ENCODE peak calls at places on chromosomes 7 and 10, in six cellular contexts. Q, W, L, K, H and Y are unnamed samples.

GRCh38 chr10:4763960-4764428 is 62.0 kb upstream of the AKR1E2 start:
- DNase-seq in Q (peak), L (no peak), K (peak), W (no peak), H (no peak), Y (peak)

GRCh38 chr10:116621476-116621875 is 723 bp downstream of the PNLIPRP2 start:
- DNase-seq in W (no peak), Q (no peak), H (no peak), K (no peak), L (no peak), Y (no peak)

GRCh38 chr7:117132385-117133120 is 179.3 kb downstream of the ST7 start:
- DNase-seq in W (no peak), K (peak), L (peak), H (no peak), Q (peak), Y (peak)

GRCh38 chr10:106768204-106768603 is 396.3 kb downstream of the SORCS1 start:
- DNase-seq in H (no peak), Q (no peak), W (no peak), L (no peak), K (no peak), Y (no peak)

GRCh38 chr10:130481076-130481930 is 345.1 kb downstream of the GLRX3 start:
- DNase-seq in L (no peak), Q (no peak), K (no peak), H (no peak), W (no peak), Y (no peak)

GRCh38 chr10:80407836-80408197 is 534 bp upstream of the PRXL2A start:
- DNase-seq in H (no peak), W (no peak), Q (no peak), K (no peak), L (peak), Y (no peak)

GRCh38 chr7:112630565-112630964 is 149.8 kb downstream of the LSMEM1 start:
- DNase-seq in W (no peak), Q (peak), K (peak), H (no peak), L (no peak), Y (peak)

GRCh38 chr7:157276731-157277562 is 59.9 kb upstream of the DNAJB6 start:
- DNase-seq in Q (peak), H (no peak), L (no peak), K (peak), W (no peak), Y (peak)

GRCh38 chr10:76086571-76087260 is 655.3 kb downstream of the LRMDA start:
- DNase-seq in H (no peak), L (no peak), W (no peak), K (peak), Q (peak), Y (peak)

GRCh38 chr7:43758029-43758860 is at the start of gene BLVRA:
- DNase-seq in H (peak), L (no peak), Q (peak), W (peak), K (peak), Y (peak)

GRCh38 chr7:47635091-47636090 is 53.5 kb upstream of the TNS3 start:
- DNase-seq in H (no peak), W (no peak), Q (no peak), L (no peak), K (no peak), Y (no peak)

GRCh38 chr10:13665516-13666262 is 78.9 kb downstream of the PRPF18 start:
- DNase-seq in K (no peak), H (no peak), Q (no peak), W (no peak), L (no peak), Y (no peak)

GRCh38 chr7:158028290-158028941 is 559.2 kb downstream of the PTPRN2 start:
- DNase-seq in L (no peak), Q (no peak), W (no peak), K (no peak), H (no peak), Y (no peak)

GRCh38 chr7:19665399-19666008 is 43.3 kb downstream of the POLR1F start:
- DNase-seq in H (no peak), Q (peak), L (peak), W (no peak), K (peak), Y (peak)

GRCh38 chr7:135328526-135328925 is 94.9 kb downstream of the STRA8 start:
- DNase-seq in K (no peak), L (no peak), W (no peak), H (no peak), Q (no peak), Y (no peak)

GRCh38 chr10:113552014-113552413 is 839 bp upstream of the HABP2 start:
- DNase-seq in W (no peak), H (no peak), Q (no peak), K (no peak), L (no peak), Y (no peak)

DNA sequence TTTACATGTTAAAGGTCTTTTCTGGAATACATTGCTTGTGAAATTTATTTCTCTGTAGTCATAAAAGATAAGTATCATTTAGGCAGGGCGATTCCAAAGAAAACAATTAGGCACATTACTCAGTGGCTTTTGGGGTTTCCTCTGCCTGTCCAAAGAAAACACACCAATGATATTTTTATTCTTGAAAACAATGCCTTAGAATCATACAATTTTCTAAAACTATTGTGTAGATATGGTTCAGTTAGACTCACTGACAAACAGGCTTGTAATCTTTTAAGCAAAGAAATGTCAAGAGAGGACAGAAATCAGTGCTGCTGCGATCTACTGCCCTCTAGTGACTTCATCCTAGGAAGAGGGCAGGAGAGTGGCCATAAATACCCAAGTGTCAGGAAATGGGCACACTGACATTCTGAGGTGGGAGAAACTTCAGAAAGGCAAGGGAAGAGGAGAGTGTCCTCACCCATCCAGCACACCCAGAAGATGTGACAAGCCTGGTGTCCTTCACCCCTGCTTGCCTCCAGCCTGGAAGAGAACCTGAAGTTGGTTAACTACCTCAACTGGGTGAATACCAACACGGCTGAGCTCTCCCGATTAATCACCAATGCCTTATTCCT is 120.5 kb downstream of the GALNT11 start:
- DNase-seq in Q (peak), L (peak), H (no peak), K (peak), W (peak), Y (peak)
- TF ChIP-seq CTCF in Q (peak), L (peak), H (peak), K (peak), W (peak), Y (peak)

GRCh38 chr7:42522227-42522991 is 285.4 kb upstream of the GLI3 start:
- DNase-seq in Q (no peak), H (no peak), K (peak), W (no peak), L (no peak), Y (peak)
- TF ChIP-seq CTCF in Q (no peak), H (no peak), K (no peak), W (no peak), L (no peak), Y (no peak)

GRCh38 chr10:72215611-72216549 is at the start of the genes ANAPC16 and ASCC1:
- DNase-seq in L (peak), Q (peak), K (peak), W (peak), H (peak), Y (peak)
- TF ChIP-seq CTCF in L (no peak), Q (peak), K (no peak), W (no peak), H (no peak), Y (no peak)

GRCh38 chr10:103762924-103763323 is 92.5 kb downstream of the SH3PXD2A start:
- DNase-seq in Q (no peak), H (no peak), L (no peak), K (no peak), W (no peak), Y (no peak)

GRCh38 chr10:103762166-103762565 is 93.2 kb downstream of the SH3PXD2A start:
- DNase-seq in L (no peak), H (no peak), W (no peak), Q (no peak), K (no peak), Y (no peak)

GRCh38 chr10:103763374-103764202 is 91.8 kb downstream of the SH3PXD2A start:
- DNase-seq in L (no peak), Q (peak), H (no peak), K (no peak), W (no peak), Y (peak)

GRCh38 chr10:103759100-103759781 is 96.1 kb downstream of the SH3PXD2A start:
- DNase-seq in H (peak), L (no peak), W (peak), K (peak), Q (peak), Y (peak)

DNA sequence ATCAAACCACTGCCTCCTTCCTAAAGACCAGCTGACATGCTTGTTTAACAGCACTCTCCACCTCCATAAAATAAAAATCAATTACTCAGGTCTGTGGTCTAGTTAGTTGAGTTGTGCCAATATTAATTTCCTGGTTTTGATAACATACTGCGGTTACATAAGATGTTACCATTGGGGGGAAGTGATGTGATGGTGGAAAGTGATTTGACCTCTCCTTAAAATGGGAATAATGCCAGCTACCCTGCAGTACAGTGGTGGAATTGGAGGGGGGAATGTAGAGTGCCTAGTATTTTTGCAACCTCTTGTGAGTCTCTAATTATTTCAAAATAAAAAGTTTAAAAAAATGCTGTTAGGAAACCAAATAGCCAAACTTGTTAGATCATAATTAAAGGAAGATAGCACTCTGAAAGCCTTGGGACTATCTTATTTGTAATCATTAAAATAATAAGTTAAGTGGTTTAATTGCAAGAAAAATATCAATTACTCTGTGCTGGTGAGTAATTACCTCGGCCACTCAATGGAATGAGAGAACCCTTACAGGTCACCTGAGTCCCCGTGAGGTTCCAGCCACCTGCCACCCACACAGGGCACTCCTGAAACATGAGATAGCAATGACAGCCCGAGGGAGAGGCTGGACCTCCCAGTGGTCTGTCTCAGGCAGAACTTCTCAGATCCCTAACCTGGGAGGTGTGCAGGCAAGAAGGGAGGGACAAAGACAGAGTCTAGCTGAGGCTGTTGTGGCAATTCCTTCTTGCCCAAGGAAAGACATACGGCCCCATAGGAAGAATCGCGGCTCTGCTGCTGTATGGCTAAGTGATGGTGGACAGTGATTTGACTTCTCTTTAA is 94.1 kb downstream of the SH3PXD2A start:
- DNase-seq in H (no peak), L (no peak), K (peak), W (no peak), Q (no peak), Y (no peak)
- TF ChIP-seq CTCF in H (peak), L (no peak), K (no peak), W (no peak), Q (no peak), Y (no peak)

DNA sequence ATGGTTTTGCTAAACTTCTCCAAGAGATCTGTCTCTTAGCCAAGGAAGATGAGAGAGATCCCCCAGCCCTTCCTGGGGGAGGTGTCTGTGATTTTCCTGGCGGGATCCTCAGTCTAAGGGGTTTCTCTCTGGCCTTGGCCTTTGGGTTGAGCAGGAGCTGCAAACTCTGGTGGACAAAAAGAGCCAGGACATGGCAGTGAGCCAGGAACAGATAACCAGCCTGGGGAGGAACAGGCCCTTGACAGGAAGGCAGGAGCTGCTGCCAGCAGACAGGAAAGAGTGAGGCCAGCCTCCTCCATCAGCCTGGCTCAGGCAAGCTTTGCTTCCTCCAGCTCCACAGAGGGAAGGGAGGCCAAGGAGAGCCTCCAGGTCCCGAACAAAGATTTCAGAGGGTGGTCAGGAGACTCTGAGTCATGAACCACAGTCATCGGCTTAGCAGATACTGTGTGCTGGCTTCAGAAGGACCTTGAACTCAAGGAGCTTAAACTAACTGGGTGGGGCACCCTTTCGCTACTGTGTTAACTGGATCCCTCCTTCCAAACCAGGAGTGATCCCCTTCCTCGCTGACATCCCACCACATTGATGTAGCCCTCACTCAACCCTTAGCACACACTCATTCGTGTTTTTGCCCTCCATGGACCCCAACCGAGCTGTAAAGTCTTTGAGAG is 34.7 kb downstream of the DDIT4 start:
- DNase-seq in L (peak), Q (peak), H (no peak), W (no peak), K (peak), Y (peak)
- TF ChIP-seq CTCF in L (no peak), Q (no peak), H (no peak), W (no peak), K (no peak), Y (peak)

GRCh38 chr10:120217736-120218135 is 239.3 kb upstream of the PLPP4 start:
- DNase-seq in W (no peak), H (no peak), L (no peak), K (no peak), Q (no peak), Y (no peak)

DNA sequence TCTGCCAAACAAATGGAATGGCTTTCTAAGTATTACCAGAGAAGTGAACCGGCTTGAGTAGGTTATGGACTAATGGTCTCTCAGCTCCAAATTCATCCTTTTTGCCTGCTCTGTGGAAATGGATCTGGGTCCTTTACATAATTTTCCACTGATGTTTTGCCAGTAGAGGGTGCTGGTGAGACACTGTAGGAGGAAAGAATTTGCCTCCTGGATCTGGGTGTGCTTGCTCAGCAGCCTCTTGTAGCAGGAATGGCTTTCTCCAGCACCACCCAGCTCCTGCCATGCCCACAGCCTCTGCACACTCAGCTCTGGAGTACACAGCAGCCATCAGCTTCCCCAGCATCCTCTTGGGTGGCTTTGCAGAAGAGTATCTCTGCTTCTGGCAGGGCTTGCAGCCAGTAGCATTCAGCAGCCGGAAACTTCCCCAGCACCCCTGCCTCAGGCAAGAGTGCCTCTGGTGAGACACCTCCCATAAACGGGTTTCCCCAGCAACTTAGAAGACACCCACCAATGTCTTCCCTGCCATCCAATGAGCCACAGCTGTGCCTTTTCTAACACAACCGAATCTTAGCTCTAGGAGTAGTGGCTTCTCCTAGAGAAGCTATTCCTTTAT is 235.0 kb upstream of the PLPP4 start:
- DNase-seq in K (peak), L (peak), W (no peak), H (no peak), Q (no peak), Y (peak)
- TF ChIP-seq CTCF in K (peak), L (peak), W (no peak), H (no peak), Q (peak), Y (peak)

DNA sequence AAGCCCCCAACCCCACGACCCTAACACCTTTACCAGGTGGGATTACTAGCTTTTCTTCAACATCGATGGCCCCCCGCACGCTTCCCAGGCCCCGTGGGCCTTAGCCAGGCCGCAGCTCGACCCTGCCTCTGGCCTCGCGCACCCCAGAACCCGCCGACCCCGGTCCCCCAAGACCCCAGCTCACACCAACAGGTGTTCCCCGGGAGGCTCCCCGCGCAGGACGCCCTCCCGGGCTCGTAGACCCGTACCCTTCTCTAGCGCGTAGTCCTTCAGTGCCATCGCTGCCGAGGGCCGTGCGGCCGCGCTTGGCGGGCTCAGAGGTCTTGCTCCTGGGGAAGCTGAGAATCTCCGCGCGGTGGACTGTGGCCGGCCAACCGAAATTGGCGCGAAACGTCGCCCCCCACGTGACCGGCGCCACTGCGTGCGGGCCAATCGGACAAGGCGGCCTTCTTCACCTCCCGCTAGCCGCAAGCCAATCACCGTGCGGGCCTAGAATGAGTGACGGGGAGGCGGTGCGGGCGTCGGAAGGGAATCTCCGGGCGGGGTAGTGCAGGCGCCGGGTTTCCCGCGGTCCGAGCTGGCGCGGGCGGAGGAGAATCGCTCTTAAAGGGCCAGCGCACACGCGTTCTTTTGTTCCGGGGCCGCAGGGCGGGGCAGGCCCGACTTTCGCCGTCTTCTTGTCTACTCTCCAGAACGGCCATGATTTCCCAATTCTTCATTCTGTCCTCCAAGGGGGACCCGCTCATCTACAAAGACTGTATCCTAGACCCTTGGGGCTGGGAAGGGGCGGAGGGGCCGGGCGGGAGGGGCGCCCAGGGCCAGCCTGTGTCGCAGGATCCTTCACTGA is at the start of the genes AP4M1 and MCM7:
- DNase-seq in L (peak), K (peak), H (peak), Q (peak), W (peak), Y (peak)
- TF ChIP-seq CTCF in L (no peak), K (no peak), H (no peak), Q (no peak), W (no peak), Y (no peak)

GRCh38 chr10:124827474-124827873 is 25.9 kb downstream of the ABRAXAS2 start:
- DNase-seq in K (peak), Q (peak), L (no peak), W (no peak), H (no peak), Y (peak)
- TF ChIP-seq CTCF in K (peak), Q (peak), L (peak), W (peak), H (peak), Y (peak)